ENCODE peak calls at places on chromosomes 7 and 10, in five cellular contexts. One of them, this sample, is unnamed.

GRCh38 chr7:2920956-2921708 is 77.0 kb upstream of the GNA12 start:
- DNase-seq in NB4: no peak
- DNase-seq in GM13977: no peak
- DNase-seq in body of pancreas: peak
- DNase-seq in cardiac muscle cell: no peak
- DNase-seq in this sample: no peak

GRCh38 chr10:5416981-5417380 is 4.6 kb downstream of the NET1 start:
- DNase-seq in NB4: no peak
- DNase-seq in GM13977: no peak
- DNase-seq in body of pancreas: no peak
- DNase-seq in cardiac muscle cell: no peak
- DNase-seq in this sample: no peak

GRCh38 chr10:110013615-110014293 is 6.0 kb downstream of the ADD3 start:
- DNase-seq in NB4: peak
- DNase-seq in GM13977: no peak
- DNase-seq in body of pancreas: no peak
- DNase-seq in cardiac muscle cell: no peak
- DNase-seq in this sample: no peak

GRCh38 chr10:29102233-29102632 is 186.6 kb upstream of the LYZL1 start:
- DNase-seq in NB4: no peak
- DNase-seq in GM13977: no peak
- DNase-seq in body of pancreas: peak
- DNase-seq in cardiac muscle cell: peak
- DNase-seq in this sample: no peak

GRCh38 chr10:57849726-57850357 is 417.9 kb downstream of the IPMK start:
- DNase-seq in NB4: peak
- DNase-seq in GM13977: no peak
- DNase-seq in body of pancreas: no peak
- DNase-seq in cardiac muscle cell: peak
- DNase-seq in this sample: no peak

GRCh38 chr7:44290250-44290616 is 35.2 kb downstream of the CAMK2B start:
- DNase-seq in NB4: no peak
- DNase-seq in GM13977: no peak
- DNase-seq in body of pancreas: peak
- DNase-seq in cardiac muscle cell: no peak
- DNase-seq in this sample: no peak

GRCh38 chr7:154910125-154910524 is 92.8 kb downstream of the PAXIP1 start:
- DNase-seq in NB4: no peak
- DNase-seq in GM13977: no peak
- DNase-seq in body of pancreas: no peak
- DNase-seq in cardiac muscle cell: no peak
- DNase-seq in this sample: no peak

GRCh38 chr10:13087986-13088618 is 11.9 kb upstream of the OPTN start:
- DNase-seq in NB4: peak
- DNase-seq in GM13977: no peak
- DNase-seq in body of pancreas: no peak
- DNase-seq in cardiac muscle cell: peak
- DNase-seq in this sample: no peak

GRCh38 chr10:114491419-114491818 is 87.1 kb upstream of the AFAP1L2 start:
- DNase-seq in NB4: no peak
- DNase-seq in GM13977: no peak
- DNase-seq in body of pancreas: no peak
- DNase-seq in cardiac muscle cell: no peak
- DNase-seq in this sample: no peak

GRCh38 chr7:148588168-148588890 is 2.2 kb upstream of the C7orf33 start:
- DNase-seq in NB4: no peak
- DNase-seq in GM13977: no peak
- DNase-seq in body of pancreas: no peak
- DNase-seq in cardiac muscle cell: no peak
- DNase-seq in this sample: no peak

GRCh38 chr7:245574-246295 is 44.2 kb upstream of the FOXL3 start:
- DNase-seq in NB4: no peak
- DNase-seq in GM13977: no peak
- DNase-seq in body of pancreas: no peak
- DNase-seq in cardiac muscle cell: no peak
- DNase-seq in this sample: no peak

GRCh38 chr7:33705333-33705833 is 200.0 kb upstream of the BMPER start:
- DNase-seq in NB4: no peak
- DNase-seq in GM13977: no peak
- DNase-seq in body of pancreas: no peak
- DNase-seq in cardiac muscle cell: no peak
- DNase-seq in this sample: no peak

GRCh38 chr10:84352251-84352842 is 24.0 kb downstream of the CCSER2 start:
- DNase-seq in NB4: peak
- DNase-seq in GM13977: peak
- DNase-seq in body of pancreas: peak
- DNase-seq in cardiac muscle cell: peak
- DNase-seq in this sample: peak

GRCh38 chr10:11782793-11783557 is 40.2 kb upstream of the PROSER2 start:
- DNase-seq in NB4: peak
- DNase-seq in GM13977: peak
- DNase-seq in body of pancreas: no peak
- DNase-seq in cardiac muscle cell: peak
- DNase-seq in this sample: peak

GRCh38 chr10:85224366-85224960 is 896.1 kb downstream of the CCSER2 start:
- DNase-seq in NB4: peak
- DNase-seq in GM13977: no peak
- DNase-seq in body of pancreas: no peak
- DNase-seq in cardiac muscle cell: no peak
- DNase-seq in this sample: no peak

GRCh38 chr10:6379015-6379776 is 176.5 kb downstream of the PFKFB3 start:
- DNase-seq in NB4: no peak
- DNase-seq in GM13977: no peak
- DNase-seq in body of pancreas: no peak
- DNase-seq in cardiac muscle cell: peak
- DNase-seq in this sample: no peak

GRCh38 chr10:108877130-108877529 is 1046.2 kb downstream of the XPNPEP1 start:
- DNase-seq in NB4: no peak
- DNase-seq in GM13977: no peak
- DNase-seq in body of pancreas: no peak
- DNase-seq in cardiac muscle cell: no peak
- DNase-seq in this sample: no peak

GRCh38 chr7:138886501-138886917 is 88.5 kb upstream of the ATP6V0A4 start:
- DNase-seq in NB4: peak
- DNase-seq in GM13977: peak
- DNase-seq in body of pancreas: no peak
- DNase-seq in cardiac muscle cell: peak
- DNase-seq in this sample: peak

GRCh38 chr10:43194266-43194665 is 56.0 kb downstream of the CSGALNACT2 start:
- DNase-seq in NB4: no peak
- DNase-seq in GM13977: peak
- DNase-seq in body of pancreas: no peak
- DNase-seq in cardiac muscle cell: no peak
- DNase-seq in this sample: no peak

GRCh38 chr7:27955596-27955995 is 215.6 kb downstream of the TAX1BP1 start:
- DNase-seq in NB4: no peak
- DNase-seq in GM13977: no peak
- DNase-seq in body of pancreas: no peak
- DNase-seq in cardiac muscle cell: no peak
- DNase-seq in this sample: no peak

GRCh38 chr7:111096997-111097396 is 6.1 kb downstream of the LRRN3 start:
- DNase-seq in NB4: no peak
- DNase-seq in GM13977: no peak
- DNase-seq in body of pancreas: no peak
- DNase-seq in cardiac muscle cell: no peak
- DNase-seq in this sample: no peak

GRCh38 chr10:51171946-51172345 is 97.7 kb downstream of the PRKG1 start:
- DNase-seq in NB4: no peak
- DNase-seq in GM13977: no peak
- DNase-seq in body of pancreas: no peak
- DNase-seq in cardiac muscle cell: peak
- DNase-seq in this sample: no peak

GRCh38 chr10:102233997-102234396 is 7.3 kb downstream of the PITX3 start:
- DNase-seq in NB4: no peak
- DNase-seq in GM13977: no peak
- DNase-seq in body of pancreas: no peak
- DNase-seq in cardiac muscle cell: no peak
- DNase-seq in this sample: no peak

GRCh38 chr7:80284848-80285247 is 150.2 kb downstream of the GNAI1 start:
- DNase-seq in NB4: no peak
- DNase-seq in GM13977: no peak
- DNase-seq in body of pancreas: no peak
- DNase-seq in cardiac muscle cell: peak
- DNase-seq in this sample: no peak

GRCh38 chr7:106071999-106072714 is 40.0 kb downstream of the SYPL1 start:
- DNase-seq in NB4: no peak
- DNase-seq in GM13977: no peak
- DNase-seq in body of pancreas: peak
- DNase-seq in cardiac muscle cell: peak
- DNase-seq in this sample: no peak

GRCh38 chr7:66894463-66895080 is 26.5 kb upstream of the TMEM248 start:
- DNase-seq in NB4: peak
- DNase-seq in GM13977: no peak
- DNase-seq in body of pancreas: no peak
- DNase-seq in cardiac muscle cell: peak
- DNase-seq in this sample: no peak
- TF ChIP-seq CTCF in NB4: peak
- TF ChIP-seq CTCF in GM13977: peak
- TF ChIP-seq CTCF in body of pancreas: no peak
- TF ChIP-seq CTCF in cardiac muscle cell: no peak
- TF ChIP-seq CTCF in this sample: peak

GRCh38 chr7:122492007-122492406 is 187.5 kb upstream of the FEZF1 start:
- DNase-seq in NB4: no peak
- DNase-seq in GM13977: no peak
- DNase-seq in body of pancreas: no peak
- DNase-seq in cardiac muscle cell: no peak
- DNase-seq in this sample: no peak
- TF ChIP-seq CTCF in NB4: no peak
- TF ChIP-seq CTCF in GM13977: no peak
- TF ChIP-seq CTCF in body of pancreas: no peak
- TF ChIP-seq CTCF in cardiac muscle cell: no peak
- TF ChIP-seq CTCF in this sample: no peak

GRCh38 chr10:93513091-93513490 is 16.7 kb downstream of the CEP55 start:
- DNase-seq in NB4: no peak
- DNase-seq in GM13977: no peak
- DNase-seq in body of pancreas: no peak
- DNase-seq in cardiac muscle cell: no peak
- DNase-seq in this sample: no peak
- TF ChIP-seq CTCF in NB4: no peak
- TF ChIP-seq CTCF in GM13977: no peak
- TF ChIP-seq CTCF in body of pancreas: no peak
- TF ChIP-seq CTCF in cardiac muscle cell: no peak
- TF ChIP-seq CTCF in this sample: no peak

GRCh38 chr10:19168584-19168983 is 120.0 kb downstream of the MALRD1 start:
- DNase-seq in NB4: peak
- DNase-seq in GM13977: no peak
- DNase-seq in body of pancreas: no peak
- DNase-seq in cardiac muscle cell: no peak
- DNase-seq in this sample: no peak
- TF ChIP-seq CTCF in NB4: no peak
- TF ChIP-seq CTCF in GM13977: no peak
- TF ChIP-seq CTCF in body of pancreas: no peak
- TF ChIP-seq CTCF in cardiac muscle cell: no peak
- TF ChIP-seq CTCF in this sample: no peak

GRCh38 chr10:117175215-117175900 is 21.9 kb upstream of the KCNK18 start:
- DNase-seq in NB4: no peak
- DNase-seq in GM13977: peak
- DNase-seq in body of pancreas: peak
- DNase-seq in cardiac muscle cell: no peak
- DNase-seq in this sample: peak
- TF ChIP-seq CTCF in NB4: no peak
- TF ChIP-seq CTCF in GM13977: peak
- TF ChIP-seq CTCF in body of pancreas: no peak
- TF ChIP-seq CTCF in cardiac muscle cell: no peak
- TF ChIP-seq CTCF in this sample: peak

GRCh38 chr7:158325530-158326381 is 261.9 kb downstream of the PTPRN2 start:
- DNase-seq in NB4: no peak
- DNase-seq in GM13977: no peak
- DNase-seq in body of pancreas: peak
- DNase-seq in cardiac muscle cell: no peak
- DNase-seq in this sample: no peak
- TF ChIP-seq CTCF in NB4: no peak
- TF ChIP-seq CTCF in GM13977: no peak
- TF ChIP-seq CTCF in body of pancreas: no peak
- TF ChIP-seq CTCF in cardiac muscle cell: no peak
- TF ChIP-seq CTCF in this sample: no peak

DNA sequence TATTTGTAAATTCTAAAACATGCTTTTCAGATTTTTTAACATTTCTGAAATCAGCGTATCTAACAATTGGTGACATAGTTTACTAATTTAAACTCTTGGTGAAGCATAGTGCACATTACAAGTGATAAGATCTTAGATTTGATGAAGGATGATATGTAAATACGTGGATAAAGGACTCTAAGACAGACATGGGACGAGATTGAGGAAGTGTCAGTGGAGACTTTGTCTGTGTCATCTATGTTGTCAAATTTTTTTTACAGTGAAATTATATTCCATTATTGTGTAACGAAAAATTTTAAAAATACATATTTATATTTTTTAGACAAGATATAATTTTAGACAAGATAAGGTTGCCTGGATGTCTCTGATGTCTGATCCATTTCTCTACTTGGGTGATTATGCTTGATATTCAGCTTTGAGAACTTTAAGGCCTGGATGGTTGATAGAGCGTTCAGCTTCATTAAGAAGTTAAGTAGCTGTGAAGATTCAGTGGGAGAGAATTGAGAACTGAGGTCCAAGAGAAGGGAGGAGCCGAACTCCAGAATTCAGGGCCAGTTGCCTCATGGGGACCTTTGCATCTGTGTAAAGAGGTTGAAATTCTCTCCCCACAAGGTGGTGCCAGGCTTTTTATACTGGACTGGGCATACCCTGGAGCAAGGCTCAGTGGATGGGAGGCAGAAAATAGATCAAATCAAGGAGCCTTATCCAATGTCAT is 62.7 kb downstream of the KAT6B start:
- DNase-seq in NB4: peak
- DNase-seq in GM13977: no peak
- DNase-seq in body of pancreas: peak
- DNase-seq in cardiac muscle cell: peak
- DNase-seq in this sample: no peak
- TF ChIP-seq CTCF in NB4: no peak
- TF ChIP-seq CTCF in GM13977: no peak
- TF ChIP-seq CTCF in body of pancreas: no peak
- TF ChIP-seq CTCF in cardiac muscle cell: peak
- TF ChIP-seq CTCF in this sample: peak

GRCh38 chr10:74151879-74152722 is 1.1 kb downstream of the ADK start:
- DNase-seq in NB4: peak
- DNase-seq in GM13977: no peak
- DNase-seq in body of pancreas: no peak
- DNase-seq in cardiac muscle cell: no peak
- DNase-seq in this sample: no peak

GRCh38 chr10:74153676-74154075 is 2.7 kb downstream of the ADK start:
- DNase-seq in NB4: no peak
- DNase-seq in GM13977: no peak
- DNase-seq in body of pancreas: no peak
- DNase-seq in cardiac muscle cell: peak
- DNase-seq in this sample: no peak

GRCh38 chr10:74150151-74151056 is at the start of gene AP3M1:
- DNase-seq in NB4: no peak
- DNase-seq in GM13977: peak
- DNase-seq in body of pancreas: peak
- DNase-seq in cardiac muscle cell: no peak
- DNase-seq in this sample: peak

GRCh38 chr10:74153123-74153522 is 2.1 kb downstream of the ADK start:
- DNase-seq in NB4: no peak
- DNase-seq in GM13977: no peak
- DNase-seq in body of pancreas: no peak
- DNase-seq in cardiac muscle cell: peak
- DNase-seq in this sample: no peak

GRCh38 chr10:74151057-74151878 is at the start of gene ADK:
- DNase-seq in NB4: peak
- DNase-seq in GM13977: peak
- DNase-seq in body of pancreas: peak
- DNase-seq in cardiac muscle cell: peak
- DNase-seq in this sample: peak
- TF ChIP-seq CTCF in NB4: peak
- TF ChIP-seq CTCF in GM13977: peak
- TF ChIP-seq CTCF in body of pancreas: no peak
- TF ChIP-seq CTCF in cardiac muscle cell: peak
- TF ChIP-seq CTCF in this sample: peak

This sample was measured in GM10248.